ENCODE peak calls at places on chromosomes 3 and 15, in nine cellular contexts. O is AG08396; G is activated T-cell treated with anti-CD3 and anti-CD28 coated beads for 24 hours; B is astrocyte of the spinal cord; M is HFF-Myc; C is NCI-H1436 treated with DMSO at 0.1 percent for 48 hours; H is amniotic stem cell; Y is stimulated activated CD4-positive, alpha-beta T cell treated with anti-CD3 and anti-CD28 coated beads, Interleukin-4, amount 100 ng/mL, for 48 hours; E is Calu3. L is an unnamed sample.

GRCh38 chr3:154981201-154981600 is 98.9 kb upstream of the MME start:
- DNase-seq in O (no peak), G (no peak), B (no peak), M (no peak), C (no peak), H (no peak), Y (no peak), E (no peak), L (no peak)

GRCh38 chr15:25691544-25692430 is 171.3 kb downstream of the ATP10A start:
- DNase-seq in O (no peak), G (no peak), B (peak), M (no peak), C (no peak), H (no peak), Y (no peak), E (no peak), L (no peak)

GRCh38 chr3:123347691-123348264 is 101.1 kb downstream of the ADCY5 start:
- DNase-seq in O (no peak), G (no peak), B (no peak), M (no peak), C (no peak), H (no peak), Y (no peak), E (no peak), L (no peak)

GRCh38 chr3:197801801-197802504 is 10.9 kb downstream of the LRCH3 start:
- DNase-seq in O (no peak), G (no peak), B (no peak), M (no peak), C (no peak), H (no peak), Y (no peak), E (peak), L (no peak)

GRCh38 chr15:45378149-45378912 is at the start of gene GATM:
- DNase-seq in O (peak), G (peak), B (peak), M (peak), C (no peak), H (peak), Y (peak), E (peak), L (peak)

GRCh38 chr15:94177112-94177511 is 54.2 kb upstream of the MCTP2 start:
- DNase-seq in O (no peak), G (no peak), B (peak), M (no peak), C (no peak), H (no peak), Y (no peak), E (no peak), L (no peak)

GRCh38 chr15:68209272-68209671 is 4.1 kb upstream of the CALML4 start:
- DNase-seq in O (no peak), G (no peak), B (no peak), M (no peak), C (no peak), H (no peak), Y (no peak), E (no peak), L (no peak)

GRCh38 chr15:22253676-22254408 is 173.5 kb downstream of the OR4M2 start:
- DNase-seq in O (no peak), G (no peak), B (no peak), M (no peak), C (no peak), H (no peak), Y (no peak), E (no peak), L (no peak)

GRCh38 chr3:18951333-18951732 is 197.0 kb upstream of the KCNH8 start:
- DNase-seq in O (no peak), G (no peak), B (no peak), M (no peak), C (no peak), H (no peak), Y (no peak), E (no peak), L (no peak)

GRCh38 chr3:155131104-155131503 is 51.0 kb downstream of the MME start:
- DNase-seq in O (peak), G (no peak), B (peak), M (no peak), C (no peak), H (peak), Y (no peak), E (peak), L (no peak)

GRCh38 chr3:115937054-115937453 is 313.7 kb downstream of the GAP43 start:
- DNase-seq in O (no peak), G (no peak), B (no peak), M (no peak), C (no peak), H (no peak), Y (no peak), E (no peak), L (no peak)

GRCh38 chr15:90002428-90002844 is 1.3 kb downstream of the ZNF710 start:
- DNase-seq in O (peak), G (no peak), B (peak), M (no peak), C (no peak), H (no peak), Y (peak), E (peak), L (no peak)

GRCh38 chr3:134325106-134325705 is 49.0 kb downstream of the AMOTL2 start:
- DNase-seq in O (no peak), G (no peak), B (peak), M (no peak), C (no peak), H (no peak), Y (no peak), E (no peak), L (no peak)

GRCh38 chr3:179036626-179037300 is 34.8 kb downstream of the ZMAT3 start:
- DNase-seq in O (no peak), G (no peak), B (no peak), M (no peak), C (no peak), H (no peak), Y (no peak), E (no peak), L (no peak)

GRCh38 chr3:74789111-74789510 is 174.7 kb upstream of the CNTN3 start:
- DNase-seq in O (no peak), G (no peak), B (no peak), M (no peak), C (no peak), H (no peak), Y (no peak), E (peak), L (no peak)

GRCh38 chr3:129409541-129409940 is 18.9 kb downstream of the EFCAB12 start:
- DNase-seq in O (no peak), G (no peak), B (peak), M (no peak), C (no peak), H (no peak), Y (no peak), E (no peak), L (no peak)

GRCh38 chr3:138724433-138724832 is 110.3 kb downstream of the PIK3CB start:
- DNase-seq in O (no peak), G (no peak), B (no peak), M (no peak), C (no peak), H (no peak), Y (no peak), E (no peak), L (no peak)

GRCh38 chr3:141653872-141654271 is 84.2 kb upstream of the RNF7 start:
- DNase-seq in O (no peak), G (no peak), B (no peak), M (no peak), C (no peak), H (no peak), Y (no peak), E (no peak), L (no peak)

GRCh38 chr15:70160803-70161565 is 63.3 kb upstream of the TLE3 start:
- DNase-seq in O (no peak), G (no peak), B (no peak), M (no peak), C (no peak), H (no peak), Y (no peak), E (no peak), L (no peak)

L was measured in NCI-H1417 treated with DMSO at 0.1 percent for 48 hours.